ENCODE peak calls at places on chromosomes 16 and 17, in five cellular contexts. E, D, P, W and G are unnamed samples.

GRCh38 chr17:60103957-60104356 is 25.2 kb upstream of the HEATR6 start:
- DNase-seq in E (no peak), D (no peak), P (no peak), W (no peak), G (no peak)

GRCh38 chr17:76371656-76372628 is 12.5 kb upstream of the SPHK1 start:
- DNase-seq in E (no peak), D (no peak), P (peak; percentile 99), W (no peak), G (no peak)

GRCh38 chr16:24609740-24610420 is 70.5 kb downstream of the RBBP6 start:
- DNase-seq in E (peak; percentile 66), D (no peak), P (peak; percentile 38), W (peak; percentile 46), G (peak; percentile 91)

GRCh38 chr17:6761817-6762216 is 6.0 kb downstream of the XAF1 start:
- DNase-seq in E (no peak), D (no peak), P (no peak), W (no peak), G (no peak)

GRCh38 chr17:77385750-77386501 is 245.2 kb downstream of the SEC14L1 start:
- DNase-seq in E (no peak), D (no peak), P (no peak), W (no peak), G (no peak)

GRCh38 chr17:17439971-17440843 is 36.6 kb upstream of the MED9 start:
- DNase-seq in E (peak; percentile 85), D (peak; percentile 48), P (peak; percentile 51), W (peak; percentile 29), G (peak; percentile 49)

GRCh38 chr17:78381601-78382168 is 3.2 kb downstream of the PGS1 start:
- DNase-seq in E (peak; percentile 88), D (no peak), P (no peak), W (no peak), G (no peak)

GRCh38 chr17:6831662-6832263 is at the start of gene TEKT1:
- DNase-seq in E (peak; percentile 98), D (no peak), P (peak; percentile 77), W (no peak), G (no peak)

GRCh38 chr16:77499373-77500285 is 64.8 kb upstream of the ADAMTS18 start:
- DNase-seq in E (no peak), D (no peak), P (peak; percentile 74), W (no peak), G (no peak)

GRCh38 chr17:12445331-12445730 is 220.4 kb upstream of the MYOCD start:
- DNase-seq in E (no peak), D (no peak), P (no peak), W (no peak), G (no peak)

GRCh38 chr16:71364306-71364705 is 5.8 kb downstream of the CALB2 start:
- DNase-seq in E (no peak), D (no peak), P (no peak), W (peak; percentile 81), G (no peak)

GRCh38 chr17:65698381-65699061 is 137.1 kb upstream of the AXIN2 start:
- DNase-seq in E (peak; percentile 75), D (no peak), P (peak; percentile 82), W (no peak), G (no peak)

GRCh38 chr16:75254359-75254837 is 3.0 kb upstream of the BCAR1 start:
- DNase-seq in E (peak; percentile 91), D (peak; percentile 95), P (peak; percentile 64), W (no peak), G (no peak)

GRCh38 chr17:28747046-28747691 is 3.4 kb downstream of the TRAF4 start:
- DNase-seq in E (peak; percentile 78), D (no peak), P (no peak), W (peak; percentile 77), G (peak; percentile 69)

GRCh38 chr17:78224226-78225087 is 7.0 kb upstream of the TMEM235 start:
- DNase-seq in E (no peak), D (no peak), P (no peak), W (peak; percentile 71), G (peak; percentile 82)

GRCh38 chr17:76161619-76162222 is 20.7 kb upstream of the FOXJ1 start:
- DNase-seq in E (no peak), D (no peak), P (no peak), W (no peak), G (no peak)

GRCh38 chr17:36937961-36938565 is 788 bp downstream of the LHX1 start:
- DNase-seq in E (peak; percentile 70), D (no peak), P (no peak), W (no peak), G (no peak)

GRCh38 chr17:63629627-63630026 is 7.4 kb downstream of the MAP3K3 start:
- DNase-seq in E (no peak), D (no peak), P (no peak), W (no peak), G (no peak)

GRCh38 chr17:2438823-2439222 is 38.0 kb upstream of the MNT start:
- DNase-seq in E (no peak), D (no peak), P (peak; percentile 86), W (no peak), G (no peak)

GRCh38 chr16:77190190-77190477 is 856 bp upstream of the MON1B start:
- DNase-seq in E (no peak), D (no peak), P (no peak), W (no peak), G (peak; percentile 63)

GRCh38 chr16:23398987-23399805 is 53.8 kb downstream of the COG7 start:
- DNase-seq in E (peak; percentile 44), D (no peak), P (no peak), W (no peak), G (no peak)

GRCh38 chr17:28956861-28957260 is 5.5 kb upstream of the PHF12 start:
- DNase-seq in E (no peak), D (no peak), P (no peak), W (no peak), G (no peak)